ENCODE peak calls at places on chromosomes 4 and X, in six cellular contexts. O is mesendoderm, V is GM12878, M is WERI-Rb-1, W is lung, Z is coronary artery. Q is an unnamed sample.

GRCh38 chr4:106796866-106797265 is 239.2 kb downstream of the DKK2 start:
- DNase-seq in O (no peak), M (no peak), Z (no peak), W (no peak), V (no peak), Q (no peak)

GRCh38 chrX:106243376-106243775 is 75.3 kb downstream of the PWWP3B start:
- DNase-seq in Z (no peak), M (no peak), O (no peak), V (no peak), W (no peak), Q (no peak)

GRCh38 chr4:113146876-113147358 is 97.5 kb downstream of the ANK2 start:
- DNase-seq in O (no peak), W (no peak), M (no peak), V (peak), Z (no peak), Q (peak)

GRCh38 chr4:59060002-59060846 is 1950.0 kb upstream of the IGFBP7 start:
- DNase-seq in Z (no peak), O (no peak), V (no peak), W (no peak), M (no peak), Q (no peak)

GRCh38 chr4:106010761-106011160 is 115.5 kb downstream of the NPNT start:
- DNase-seq in O (no peak), Z (no peak), M (no peak), V (no peak), W (no peak), Q (no peak)

GRCh38 chr4:38078590-38079381 is 118.6 kb downstream of the PTTG2 start:
- DNase-seq in V (no peak), W (no peak), O (no peak), M (no peak), Z (no peak), Q (no peak)

GRCh38 chr4:112145820-112146813 is 863 bp downstream of the FAM241A start:
- DNase-seq in M (peak), V (peak), Z (peak), W (peak), O (peak), Q (peak)

GRCh38 chrX:129726307-129727111 is 12.3 kb upstream of the XPNPEP2 start:
- DNase-seq in V (no peak), M (peak), Z (peak), W (peak), O (peak), Q (no peak)

GRCh38 chrX:120309873-120310730 is 1.2 kb downstream of the TMEM255A start:
- DNase-seq in V (no peak), M (no peak), O (peak), Z (no peak), W (no peak), Q (no peak)

GRCh38 chrX:154019633-154020499 is at the start of gene IRAK1:
- DNase-seq in W (peak), O (peak), Z (no peak), M (peak), V (no peak), Q (peak)

GRCh38 chr4:152045781-152046571 is 285.2 kb upstream of the GATB start:
- DNase-seq in M (peak), W (peak), V (no peak), O (peak), Z (no peak), Q (no peak)

GRCh38 chrX:154019061-154019621 is 561 bp downstream of the IRAK1 start:
- DNase-seq in Z (no peak), V (no peak), M (no peak), O (no peak), W (no peak), Q (peak)

GRCh38 chr4:42151568-42152506 is 618 bp downstream of the BEND4 start:
- DNase-seq in V (no peak), W (no peak), O (peak), M (peak), Z (no peak), Q (no peak)

GRCh38 chr4:98482847-98483806 is 175.3 kb downstream of the TSPAN5 start:
- DNase-seq in V (peak), O (no peak), W (no peak), Z (no peak), M (no peak), Q (no peak)

GRCh38 chr4:83110222-83110945 is 4.1 kb downstream of the PLAC8 start:
- DNase-seq in O (peak), Z (peak), V (peak), M (peak), W (peak), Q (peak)

GRCh38 chr4:25703731-25704388 is 48.2 kb downstream of the SLC34A2 start:
- DNase-seq in W (no peak), V (no peak), O (no peak), M (no peak), Z (no peak), Q (no peak)

GRCh38 chr4:134885436-134885835 is 683.8 kb upstream of the PABPC4L start:
- DNase-seq in M (no peak), W (no peak), V (no peak), Z (no peak), O (no peak), Q (no peak)

GRCh38 chr4:2141762-2142520 is 82.8 kb downstream of the NAT8L start:
- DNase-seq in W (no peak), O (no peak), Z (no peak), M (no peak), V (no peak), Q (no peak)

GRCh38 chr4:17642404-17642783 is 28.0 kb downstream of the MED28 start:
- DNase-seq in M (no peak), Z (no peak), V (no peak), O (no peak), W (no peak), Q (no peak)

GRCh38 chr4:103204114-103204513 is 6.0 kb upstream of the CENPE start:
- DNase-seq in O (no peak), Z (no peak), V (no peak), W (no peak), M (no peak), Q (no peak)

GRCh38 chrX:20270557-20270880 is 3.8 kb upstream of the RPS6KA3 start:
- DNase-seq in O (no peak), V (no peak), W (no peak), M (no peak), Z (no peak), Q (no peak)

GRCh38 chr4:65623509-65623908 is 46.8 kb downstream of the EPHA5 start:
- DNase-seq in V (no peak), M (no peak), Z (no peak), W (no peak), O (no peak), Q (no peak)

GRCh38 chr4:159487284-159487747 is 384.4 kb downstream of the RAPGEF2 start:
- DNase-seq in V (peak), Z (no peak), O (peak), W (no peak), M (peak), Q (peak)

GRCh38 chr4:71065991-71066390 is 72.5 kb downstream of the DCK start:
- DNase-seq in V (no peak), M (no peak), W (no peak), Z (no peak), O (no peak), Q (no peak)

DNA sequence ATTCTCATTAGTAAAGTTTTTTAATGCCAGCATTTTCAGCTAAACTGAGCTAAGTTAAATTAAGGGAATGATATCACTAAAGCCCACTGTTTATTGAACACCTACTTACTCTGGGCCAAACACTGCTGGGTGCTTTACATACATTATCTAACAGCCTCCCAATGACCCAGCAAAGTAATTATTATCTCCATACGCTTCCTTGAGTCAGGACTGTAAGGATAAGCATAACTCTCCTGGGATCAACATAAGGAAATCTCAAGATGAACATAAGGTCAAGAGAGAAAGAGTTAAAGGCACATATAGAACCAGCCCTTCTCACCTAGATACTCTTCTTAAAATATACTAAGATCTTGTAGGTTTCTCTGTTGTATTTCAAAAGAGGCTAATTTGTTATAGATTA is 13.7 kb downstream of the BMX start:
- DNase-seq in V (no peak), M (no peak), W (no peak), Z (no peak), O (no peak), Q (no peak)
- H3K27ac ChIP-seq in V (no peak), M (no peak), W (no peak), Z (no peak), O (no peak), Q (no peak)

DNA sequence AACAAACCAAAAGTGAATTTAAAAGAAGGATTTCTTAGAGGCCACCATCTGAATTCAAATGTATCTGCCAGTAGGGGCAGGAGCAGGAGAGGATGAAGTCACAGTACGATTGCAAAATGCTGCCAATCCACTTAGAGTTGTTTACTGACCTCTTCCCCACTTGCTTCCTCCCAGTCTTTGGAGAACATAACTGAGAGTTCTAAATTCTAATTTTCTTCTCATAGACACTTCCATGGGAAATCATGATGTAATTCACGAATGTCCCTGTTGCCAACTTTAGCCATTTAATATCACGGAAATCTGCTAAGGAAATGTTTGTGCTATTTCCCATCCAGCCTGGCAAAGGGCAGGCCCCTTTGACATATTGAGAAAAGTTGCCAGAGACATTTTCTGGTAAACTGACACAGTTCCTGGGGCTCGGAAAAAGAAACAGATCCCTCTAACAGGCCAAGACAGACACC is 33.6 kb upstream of the NOCT start:
- DNase-seq in V (no peak), W (peak), M (no peak), O (peak), Z (no peak), Q (no peak)
- H3K27ac ChIP-seq in V (no peak), W (peak), M (no peak), O (no peak), Z (peak), Q (no peak)

GRCh38 chr4:76637704-76638361 is 202.8 kb downstream of the SHROOM3 start:
- DNase-seq in Z (no peak), V (no peak), M (no peak), W (no peak), O (no peak), Q (no peak)

GRCh38 chr4:76641351-76641750 is 206.3 kb downstream of the SHROOM3 start:
- DNase-seq in Z (no peak), V (no peak), O (no peak), W (no peak), M (no peak), Q (no peak)

GRCh38 chr4:76639292-76639691 is 204.3 kb downstream of the SHROOM3 start:
- DNase-seq in V (no peak), O (no peak), Z (no peak), W (no peak), M (no peak), Q (no peak)

GRCh38 chr4:76641758-76642157 is 206.7 kb downstream of the SHROOM3 start:
- DNase-seq in O (no peak), V (no peak), W (no peak), M (no peak), Z (no peak), Q (no peak)

GRCh38 chr4:76640252-76640925 is 205.4 kb downstream of the SHROOM3 start:
- DNase-seq in V (no peak), M (no peak), Z (no peak), W (peak), O (no peak), Q (no peak)
- H3K27ac ChIP-seq in V (no peak), M (no peak), Z (no peak), W (no peak), O (no peak), Q (no peak)

GRCh38 chr4:173500841-173501591 is 29.0 kb downstream of the HAND2 start:
- DNase-seq in W (no peak), M (no peak), V (no peak), Z (no peak), O (peak), Q (no peak)
- H3K27ac ChIP-seq in W (no peak), M (no peak), V (no peak), Z (no peak), O (no peak), Q (no peak)

DNA sequence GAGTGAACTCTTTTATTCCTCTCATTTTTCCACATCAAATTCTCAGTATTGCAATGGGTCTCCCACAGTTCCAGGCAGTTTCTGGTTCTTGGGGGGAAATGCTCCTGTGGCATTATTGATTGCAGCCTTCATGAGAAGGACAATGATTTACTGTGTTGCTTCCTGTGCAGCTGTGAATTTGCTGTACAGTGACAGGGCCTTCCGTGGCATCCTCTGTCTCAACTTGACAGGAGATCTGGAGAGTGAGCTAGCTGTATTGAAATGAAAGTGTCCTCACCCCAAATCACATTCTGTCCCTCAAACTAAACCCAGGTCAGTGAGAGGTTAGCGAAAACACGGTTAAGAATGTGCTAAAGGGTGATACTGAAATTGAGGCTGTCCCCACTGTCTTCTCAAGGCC is 77.1 kb upstream of the ATOH1 start:
- DNase-seq in W (no peak), O (no peak), V (no peak), M (no peak), Z (no peak), Q (no peak)
- H3K27ac ChIP-seq in W (no peak), O (no peak), V (no peak), M (no peak), Z (no peak), Q (no peak)

DNA sequence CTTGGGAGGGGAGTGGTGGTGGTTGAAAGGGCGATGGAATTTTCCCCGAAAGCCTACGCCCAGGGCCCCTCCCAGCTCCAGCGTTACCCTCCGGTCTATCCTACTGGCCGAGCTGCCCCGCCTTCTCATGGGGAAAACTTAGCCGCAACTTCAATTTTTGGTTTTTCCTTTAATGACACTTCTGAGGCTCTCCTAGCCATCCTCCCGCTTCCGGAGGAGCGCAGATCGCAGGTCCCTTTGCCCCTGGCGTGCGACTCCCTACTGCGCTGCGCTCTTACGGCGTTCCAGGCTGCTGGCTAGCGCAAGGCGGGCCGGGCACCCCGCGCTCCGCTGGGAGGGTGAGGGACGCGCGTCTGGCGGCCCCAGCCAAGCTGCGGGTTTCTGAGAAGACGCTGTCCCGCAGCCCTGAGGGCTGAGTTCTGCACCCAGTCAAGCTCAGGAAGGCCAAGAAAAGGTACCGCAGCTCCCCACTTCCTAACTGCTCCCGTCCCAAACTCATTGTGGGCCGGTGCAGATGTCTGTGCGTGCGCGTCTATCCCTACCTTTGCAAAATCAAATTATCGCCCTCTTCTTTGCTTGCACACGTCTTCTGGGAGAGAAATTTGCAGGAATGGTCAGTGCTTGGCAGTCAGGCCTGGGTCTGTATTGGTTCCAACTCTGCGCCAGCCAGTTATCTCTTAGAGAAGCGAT is 533 bp downstream of the IL15 start:
- DNase-seq in Z (peak), M (peak), W (no peak), V (no peak), O (peak), Q (peak)
- H3K27ac ChIP-seq in Z (peak), M (no peak), W (peak), V (peak), O (no peak), Q (no peak)

GRCh38 chr4:94451669-94452475 is at the start of gene PDLIM5:
- DNase-seq in M (peak), Z (peak), O (peak), W (peak), V (peak), Q (peak)

GRCh38 chr4:94452476-94453300 is 946 bp downstream of the PDLIM5 start:
- DNase-seq in Z (peak), O (peak), M (peak), W (peak), V (no peak), Q (no peak)

GRCh38 chr4:94448815-94449375 is 2.8 kb upstream of the PDLIM5 start:
- DNase-seq in V (no peak), W (no peak), O (peak), Z (no peak), M (no peak), Q (no peak)

GRCh38 chr4:94453534-94453963 is 1.8 kb downstream of the PDLIM5 start:
- DNase-seq in O (no peak), V (no peak), Z (no peak), W (no peak), M (no peak), Q (no peak)

GRCh38 chr4:94451051-94451404 is 714 bp upstream of the PDLIM5 start:
- DNase-seq in M (no peak), W (no peak), V (no peak), O (no peak), Z (no peak), Q (no peak)
- H3K27ac ChIP-seq in M (no peak), W (peak), V (no peak), O (no peak), Z (peak), Q (no peak)

GRCh38 chr4:39574946-39575345 is 47.7 kb upstream of the UGDH start:
- DNase-seq in O (no peak), M (no peak), W (no peak), V (no peak), Z (no peak), Q (no peak)
- H3K27ac ChIP-seq in O (no peak), M (no peak), W (no peak), V (no peak), Z (no peak), Q (no peak)

GRCh38 chr4:145934434-145935047 is 4.1 kb downstream of the ZNF827 start:
- DNase-seq in W (no peak), O (no peak), V (no peak), M (peak), Z (no peak), Q (no peak)
- H3K27ac ChIP-seq in W (peak), O (no peak), V (peak), M (peak), Z (peak), Q (no peak)

GRCh38 chr4:139556071-139556734 is at the start of gene SETD7:
- DNase-seq in Z (peak), O (peak), W (peak), M (peak), V (no peak), Q (peak)
- H3K27ac ChIP-seq in Z (peak), O (peak), W (peak), M (no peak), V (no peak), Q (peak)

Q was measured in DND-41.